ENCODE peak calls at places on chromosome 14, in five cellular contexts. H is IMR-90; G is CD4-positive, alpha-beta memory T cell; U is cardiac muscle cell; V is uterus. E is an unnamed sample.

GRCh38 chr14:100240725-100241032 is 1.7 kb downstream of the YY1 start:
- DNase-seq in H (no peak), G (no peak), U (no peak), V (no peak), E (no peak)

GRCh38 chr14:70254476-70254961 is 65.8 kb upstream of the SLC8A3 start:
- DNase-seq in H (peak; percentile 1), G (no peak), U (peak; percentile 63), V (no peak), E (peak; percentile 12)

GRCh38 chr14:47240755-47241437 is 434.5 kb downstream of the MDGA2 start:
- DNase-seq in H (no peak), G (no peak), U (no peak), V (no peak), E (no peak)

GRCh38 chr14:40447032-40447431 is 1014.8 kb upstream of the FBXO33 start:
- DNase-seq in H (no peak), G (no peak), U (no peak), V (no peak), E (no peak)

GRCh38 chr14:98959410-98959809 is 312.6 kb downstream of the BCL11B start:
- DNase-seq in H (no peak), G (no peak), U (no peak), V (no peak), E (no peak)

GRCh38 chr14:76386922-76387782 is 11.2 kb downstream of the ESRRB start:
- DNase-seq in H (peak; percentile 51), G (peak; percentile 17), U (peak; percentile 78), V (peak; percentile 19), E (peak; percentile 37)

GRCh38 chr14:92523752-92524151 is 10.2 kb downstream of the RIN3 start:
- DNase-seq in H (no peak), G (no peak), U (no peak), V (no peak), E (no peak)

GRCh38 chr14:62432955-62433354 is 612.3 kb downstream of the KCNH5 start:
- DNase-seq in H (no peak), G (no peak), U (no peak), V (no peak), E (no peak)

GRCh38 chr14:68548194-68549056 is 244.4 kb downstream of the ZFP36L1 start:
- DNase-seq in H (peak; percentile 98), G (no peak), U (peak; percentile 99), V (peak; percentile 98), E (peak; percentile 87)

GRCh38 chr14:69282448-69282847 is 22.5 kb downstream of the GALNT16 start:
- DNase-seq in H (no peak), G (no peak), U (no peak), V (no peak), E (no peak)

GRCh38 chr14:64201296-64201695 is 92.9 kb downstream of the ESR2 start:
- DNase-seq in H (no peak), G (no peak), U (no peak), V (no peak), E (no peak)

GRCh38 chr14:76201162-76201561 is 49.4 kb downstream of the GPATCH2L start:
- DNase-seq in H (peak; percentile 98), G (no peak), U (peak; percentile 26), V (no peak), E (no peak)

GRCh38 chr14:105381446-105382342 is 16.6 kb upstream of the TEX22 start:
- DNase-seq in H (no peak), G (no peak), U (no peak), V (no peak), E (no peak)

DNA sequence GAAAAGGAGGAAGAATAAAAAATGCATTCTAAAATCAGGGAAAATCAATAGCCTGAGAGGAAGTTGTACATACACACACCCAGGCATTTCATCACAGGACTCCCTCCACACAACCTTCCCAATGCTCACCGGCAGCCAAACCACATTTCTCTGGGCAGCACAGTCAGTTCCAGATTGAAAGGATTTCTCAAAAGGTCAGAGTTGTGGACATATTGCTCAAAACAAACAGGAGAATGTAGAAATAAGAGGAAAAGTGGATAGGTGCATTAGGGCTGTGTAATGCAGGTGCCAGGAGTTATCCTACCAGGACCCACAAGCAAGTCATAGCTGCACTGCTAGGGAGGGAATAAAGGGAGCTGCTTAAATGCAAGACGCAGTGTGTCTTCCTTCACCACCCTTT is 62.9 kb downstream of the GCH1 start:
- DNase-seq in H (no peak), G (no peak), U (peak; percentile 85), V (peak; percentile 20), E (no peak)
- H3K4me1 ChIP-seq in H (peaks cover 2% of the 10 kb centered on the region), G (no peaks in the 10 kb centered on the region), U (no peaks in the 10 kb centered on the region), V (no peaks in the 10 kb centered on the region), E (no peaks in the 10 kb centered on the region)

DNA sequence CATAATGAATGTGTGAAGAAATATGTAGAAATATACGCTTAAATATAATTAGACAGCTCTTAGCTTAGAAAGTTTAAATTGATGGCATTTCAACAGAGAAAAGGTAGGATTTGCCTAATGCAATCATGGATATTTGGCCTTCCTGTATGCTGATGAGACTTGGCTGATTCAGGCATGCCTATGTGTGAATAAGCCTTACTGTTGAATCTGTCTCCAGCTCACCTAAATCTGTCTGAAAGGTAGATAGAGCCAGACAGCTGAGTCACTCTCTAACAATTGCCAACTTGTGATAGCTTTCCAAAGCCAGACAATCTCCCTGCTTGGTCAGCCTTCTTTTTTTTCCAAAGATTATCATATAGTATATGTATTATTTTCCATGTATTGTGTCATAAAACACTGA is 92.8 kb upstream of the FLRT2 start:
- DNase-seq in H (peak; percentile 80), G (no peak), U (no peak), V (no peak), E (peak; percentile 16)
- H3K27ac ChIP-seq in H (no peak overlapping the region), G (no peak overlapping the region), U (no peak overlapping the region), V (no peak overlapping the region), E (no peak overlapping the region)

GRCh38 chr14:89419973-89420482 is 3.0 kb upstream of the FOXN3 start:
- DNase-seq in H (no peak), G (no peak), U (no peak), V (no peak), E (no peak)

GRCh38 chr14:89424241-89424640 is 7.2 kb upstream of the FOXN3 start:
- DNase-seq in H (no peak), G (no peak), U (no peak), V (no peak), E (peak; percentile 69)

GRCh38 chr14:89420502-89420901 is 3.5 kb upstream of the FOXN3 start:
- DNase-seq in H (no peak), G (no peak), U (no peak), V (no peak), E (no peak)

GRCh38 chr14:89422952-89423345 is 5.9 kb upstream of the FOXN3 start:
- DNase-seq in H (no peak), G (no peak), U (no peak), V (no peak), E (no peak)

GRCh38 chr14:89422181-89422951 is 5.3 kb upstream of the FOXN3 start:
- DNase-seq in H (peak; percentile 33), G (no peak), U (peak; percentile 49), V (no peak), E (no peak)
- H3K4me1 ChIP-seq in H (peaks cover 14% of the 10 kb centered on the region), G (peaks cover 14% of the 10 kb centered on the region), U (peaks cover 15% of the 10 kb centered on the region), V (peaks cover 4% of the 10 kb centered on the region), E (peaks cover 49% of the 10 kb centered on the region)

DNA sequence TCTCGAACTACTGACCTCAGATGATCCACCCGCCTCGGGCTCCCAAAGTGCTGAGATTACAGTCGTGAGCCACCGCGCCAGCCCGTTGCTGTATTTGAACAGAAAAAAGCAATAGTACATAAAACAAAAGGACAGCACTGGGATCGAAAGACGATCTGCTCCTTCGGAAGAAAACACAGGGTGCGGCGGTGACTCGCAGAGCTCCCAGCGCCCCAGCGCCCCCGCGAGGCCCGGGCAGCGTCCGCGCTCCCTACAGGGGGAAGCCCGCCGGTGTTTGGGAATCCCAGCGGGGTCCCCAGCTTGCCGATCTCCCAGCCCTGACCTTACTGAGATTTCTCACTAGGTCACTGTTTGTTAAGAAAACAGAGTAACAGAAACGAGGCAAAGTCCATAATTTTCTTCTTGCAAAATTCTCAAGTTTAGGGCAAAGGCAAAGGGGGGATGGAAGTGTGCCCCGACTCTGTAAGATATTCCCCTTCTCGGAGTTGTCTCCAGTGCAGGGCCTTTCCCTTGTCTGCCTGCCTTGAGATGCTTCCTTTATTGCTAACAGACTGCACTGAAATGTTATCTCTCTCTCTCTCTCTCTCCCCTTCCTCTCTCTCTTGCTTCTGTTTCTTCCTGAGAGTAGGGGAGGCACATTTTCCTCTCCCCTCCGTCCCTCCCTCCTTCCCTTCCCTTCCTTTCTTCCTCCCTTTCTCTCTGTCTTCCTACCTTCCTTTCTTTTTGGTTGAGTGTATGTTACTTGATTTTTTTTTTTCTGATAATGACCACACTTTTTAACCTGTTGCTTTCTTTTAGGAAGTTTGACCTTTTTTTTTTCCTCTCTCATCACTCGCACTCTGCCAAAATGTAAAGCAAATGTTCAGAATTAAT is 92.0 kb downstream of the TMEM30B start:
- DNase-seq in H (peak; percentile 51), G (peak; percentile 3), U (peak; percentile 81), V (no peak), E (no peak)
- H3K27ac ChIP-seq in H (peak overlapping the region; percentile 79), G (no peak overlapping the region), U (no peak overlapping the region), V (peak overlapping the region; percentile 40), E (no peak overlapping the region)

GRCh38 chr14:52064174-52064573 is 4.7 kb downstream of the NID2 start:
- DNase-seq in H (no peak), G (no peak), U (no peak), V (no peak), E (no peak)
- H3K4me1 ChIP-seq in H (peaks cover 15% of the 10 kb centered on the region), G (peaks cover 15% of the 10 kb centered on the region), U (peaks cover 58% of the 10 kb centered on the region), V (peaks cover 10% of the 10 kb centered on the region), E (peaks cover 9% of the 10 kb centered on the region)

GRCh38 chr14:102000902-102001301 is 36.5 kb downstream of the DYNC1H1 start:
- DNase-seq in H (no peak), G (no peak), U (no peak), V (no peak), E (no peak)

GRCh38 chr14:102007916-102008418 is 43.6 kb downstream of the DYNC1H1 start:
- DNase-seq in H (no peak), G (no peak), U (no peak), V (no peak), E (no peak)

GRCh38 chr14:102008891-102009290 is 44.5 kb downstream of the DYNC1H1 start:
- DNase-seq in H (no peak), G (no peak), U (no peak), V (no peak), E (no peak)

GRCh38 chr14:102005336-102005735 is 41.0 kb downstream of the DYNC1H1 start:
- DNase-seq in H (no peak), G (no peak), U (no peak), V (no peak), E (no peak)
- H3K27ac ChIP-seq in H (no peak overlapping the region), G (no peak overlapping the region), U (no peak overlapping the region), V (no peak overlapping the region), E (no peak overlapping the region)

GRCh38 chr14:50362791-50363733 is 33.6 kb downstream of the CDKL1 start:
- DNase-seq in H (peak; percentile 14), G (peak; percentile 23), U (peak; percentile 16), V (no peak), E (no peak)
- H3K4me1 ChIP-seq in H (peaks cover 7% of the 10 kb centered on the region), G (peaks cover 17% of the 10 kb centered on the region), U (peaks cover 7% of the 10 kb centered on the region), V (no peaks in the 10 kb centered on the region), E (peaks cover 11% of the 10 kb centered on the region)

GRCh38 chr14:21093018-21093417 is 5.4 kb downstream of the ZNF219 start:
- DNase-seq in H (no peak), G (no peak), U (no peak), V (peak; percentile 17), E (no peak)
- H3K27ac ChIP-seq in H (no peak overlapping the region), G (peak overlapping the region; percentile 17), U (no peak overlapping the region), V (no peak overlapping the region), E (no peak overlapping the region)

E was measured in SJSA1.